ENCODE peak calls at places on chromosomes 2 and 18, in nine cellular contexts. R is esophagus squamous epithelium; Y is uterus; H is vagina; J is pancreas; S is CD8-positive, alpha-beta memory T cell; F is neural progenitor cell; B is effector memory CD4-positive, alpha-beta T cell; M is aorta. U is an unnamed sample.
A peak's percentile ranks its signal among the peaks of the same experiment; 100 is the strongest.

GRCh38 chr2:178066890-178067669 is 5.5 kb downstream of the PDE11A start:
- DNase-seq in R (no peak), Y (no peak), H (no peak), J (no peak), S (no peak), F (no peak), B (no peak), M (no peak), U (peak; percentile 21)

GRCh38 chr2:139031722-139032121 is 251.5 kb upstream of the NXPH2 start:
- DNase-seq in R (no peak), Y (no peak), H (no peak), J (no peak), S (no peak), F (peak; percentile 19), B (no peak), M (no peak), U (peak; percentile 55)

GRCh38 chr18:21363411-21363810 is 121.4 kb downstream of the GREB1L start:
- DNase-seq in R (no peak), Y (no peak), H (no peak), J (no peak), S (no peak), F (peak; percentile 42), B (no peak), M (no peak), U (no peak)

GRCh38 chr2:173205375-173205774 is 129.7 kb downstream of the MAP3K20 start:
- DNase-seq in R (no peak), Y (peak; percentile 92), H (no peak), J (no peak), S (no peak), F (no peak), B (no peak), M (peak; percentile 85), U (no peak)

GRCh38 chr18:24757134-24757533 is 296.7 kb downstream of the HRH4 start:
- DNase-seq in R (no peak), Y (no peak), H (no peak), J (no peak), S (no peak), F (no peak), B (no peak), M (no peak), U (no peak)

GRCh38 chr2:28643324-28643723 is 108.3 kb upstream of the PPP1CB start:
- DNase-seq in R (no peak), Y (peak; percentile 60), H (no peak), J (peak; percentile 36), S (no peak), F (no peak), B (no peak), M (peak; percentile 67), U (no peak)

GRCh38 chr2:150234787-150235512 is 252.5 kb downstream of the RND3 start:
- DNase-seq in R (no peak), Y (no peak), H (no peak), J (no peak), S (no peak), F (no peak), B (no peak), M (no peak), U (no peak)

GRCh38 chr2:224101820-224102630 is 62.9 kb upstream of the SERPINE2 start:
- DNase-seq in R (no peak), Y (peak; percentile 28), H (no peak), J (no peak), S (no peak), F (no peak), B (no peak), M (no peak), U (no peak)

GRCh38 chr18:49098386-49098785 is 147.6 kb upstream of the SMAD7 start:
- DNase-seq in R (no peak), Y (no peak), H (no peak), J (no peak), S (no peak), F (peak; percentile 32), B (no peak), M (no peak), U (no peak)

GRCh38 chr2:71101656-71102055 is 28.4 kb downstream of the MCEE start:
- DNase-seq in R (no peak), Y (no peak), H (no peak), J (no peak), S (no peak), F (no peak), B (no peak), M (no peak), U (no peak)

GRCh38 chr2:232573042-232573441 is 22.6 kb downstream of the EIF4E2 start:
- DNase-seq in R (no peak), Y (no peak), H (no peak), J (no peak), S (no peak), F (no peak), B (no peak), M (no peak), U (no peak)

GRCh38 chr2:181674466-181674865 is 5.9 kb downstream of the NEUROD1 start:
- DNase-seq in R (no peak), Y (no peak), H (no peak), J (no peak), S (no peak), F (no peak), B (no peak), M (no peak), U (no peak)

GRCh38 chr2:105746177-105747080 is 1.7 kb downstream of the NCK2 start:
- DNase-seq in R (no peak), Y (peak; percentile 39), H (no peak), J (peak; percentile 69), S (peak; percentile 76), F (peak; percentile 76), B (peak; percentile 75), M (peak; percentile 83), U (peak; percentile 20)

GRCh38 chr2:72367530-72368225 is 220.0 kb upstream of the CYP26B1 start:
- DNase-seq in R (peak; percentile 9), Y (no peak), H (no peak), J (peak; percentile 5), S (no peak), F (peak; percentile 50), B (no peak), M (peak; percentile 71), U (peak; percentile 43)

GRCh38 chr2:238239552-238239871 is 326 bp downstream of the HES6 start:
- DNase-seq in R (no peak), Y (no peak), H (no peak), J (no peak), S (peak; percentile 41), F (peak; percentile 71), B (peak; percentile 30), M (no peak), U (peak; percentile 47)

GRCh38 chr2:6314218-6314855 is 551.4 kb downstream of the CMPK2 start:
- DNase-seq in R (no peak), Y (no peak), H (no peak), J (no peak), S (no peak), F (no peak), B (no peak), M (no peak), U (no peak)

GRCh38 chr2:84879595-84880394 is 1.1 kb downstream of the TRABD2A start:
- DNase-seq in R (no peak), Y (no peak), H (no peak), J (no peak), S (no peak), F (peak; percentile 68), B (no peak), M (peak; percentile 78), U (no peak)
- H3K27ac ChIP-seq in R (no peak overlapping the region), Y (no peak overlapping the region), H (no peak overlapping the region), J (no peak overlapping the region), S (peak overlapping the region; percentile 29), F (no peak overlapping the region), B (peak overlapping the region; percentile 75), M (no peak overlapping the region), U (no peak overlapping the region)

GRCh38 chr2:9150906-9151305 is 55.7 kb upstream of the ASAP2 start:
- DNase-seq in R (no peak), Y (no peak), H (no peak), J (no peak), S (no peak), F (no peak), B (no peak), M (no peak), U (no peak)

GRCh38 chr2:9153589-9153988 is 53.0 kb upstream of the ASAP2 start:
- DNase-seq in R (no peak), Y (no peak), H (no peak), J (no peak), S (no peak), F (no peak), B (no peak), M (no peak), U (no peak)

GRCh38 chr2:9150568-9150900 is 56.1 kb upstream of the ASAP2 start:
- DNase-seq in R (no peak), Y (no peak), H (no peak), J (no peak), S (no peak), F (no peak), B (no peak), M (no peak), U (no peak)

GRCh38 chr2:9154061-9154460 is 52.6 kb upstream of the ASAP2 start:
- DNase-seq in R (no peak), Y (no peak), H (no peak), J (no peak), S (no peak), F (no peak), B (no peak), M (no peak), U (no peak)

GRCh38 chr2:9152975-9153402 is 53.6 kb upstream of the ASAP2 start:
- DNase-seq in R (no peak), Y (no peak), H (no peak), J (no peak), S (no peak), F (no peak), B (no peak), M (no peak), U (peak; percentile 42)
- H3K4me3 ChIP-seq in R (no peak overlapping the region), Y (no peak overlapping the region), H (no peak overlapping the region), J (no peak overlapping the region), S (no peak overlapping the region), F (no peak overlapping the region), B (no peak overlapping the region), M (no peak overlapping the region), U (no peak overlapping the region)

GRCh38 chr18:2536063-2536462 is 35.2 kb downstream of the METTL4 start:
- DNase-seq in R (no peak), Y (no peak), H (no peak), J (no peak), S (no peak), F (no peak), B (no peak), M (no peak), U (no peak)
- H3K27ac ChIP-seq in R (no peak overlapping the region), Y (no peak overlapping the region), H (peak overlapping the region; percentile 75), J (no peak overlapping the region), S (no peak overlapping the region), F (no peak overlapping the region), B (no peak overlapping the region), M (no peak overlapping the region), U (no peak overlapping the region)

DNA sequence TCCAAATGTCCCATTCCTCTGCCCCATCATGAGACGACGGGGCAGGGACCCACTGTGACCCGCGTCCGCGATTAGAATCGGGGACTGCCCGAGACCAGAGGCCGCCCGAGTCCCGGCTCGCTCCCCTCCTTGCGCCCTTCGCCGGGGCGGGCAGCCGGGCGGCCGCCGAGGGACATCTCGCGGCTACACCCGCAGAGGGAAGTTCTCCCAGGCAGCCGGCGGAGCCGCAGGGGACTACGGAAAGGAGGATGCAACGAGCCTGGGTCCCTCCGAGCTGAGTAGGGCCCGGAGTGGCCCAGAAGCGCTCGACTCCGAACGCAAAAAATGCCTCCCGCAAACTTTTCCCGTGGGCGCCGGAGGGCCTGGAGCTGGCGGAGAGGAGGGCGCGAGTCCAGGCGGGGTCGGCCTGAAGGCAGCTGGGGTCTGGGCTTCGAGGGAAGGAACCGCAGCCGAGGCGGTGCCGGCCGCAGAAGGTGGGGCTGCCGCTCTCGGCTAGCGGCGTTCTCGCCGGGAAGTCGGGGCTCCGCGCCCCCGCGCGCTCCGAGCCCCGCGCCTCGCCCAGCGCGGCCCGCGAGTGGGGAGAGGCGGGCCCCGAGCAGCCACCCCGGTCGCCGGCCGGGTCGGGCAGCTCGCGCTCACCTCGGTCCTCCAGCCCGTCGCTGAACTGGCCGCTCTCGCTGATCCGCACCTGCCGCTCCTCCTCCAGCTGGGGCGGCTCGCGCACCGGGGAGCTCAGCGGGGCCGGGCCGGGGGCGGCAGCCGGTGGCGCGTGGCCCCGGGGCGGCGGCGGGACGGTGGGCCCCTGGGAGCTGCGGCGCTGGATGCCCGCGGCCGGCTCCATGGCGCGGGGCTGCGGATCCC is 475 bp downstream of the TMEM163 start:
- DNase-seq in R (no peak), Y (no peak), H (no peak), J (peak; percentile 27), S (no peak), F (peak; percentile 70), B (no peak), M (no peak), U (peak; percentile 16)
- H3K4me3 ChIP-seq in R (peak overlapping the region; percentile 24), Y (no peak overlapping the region), H (peak overlapping the region; percentile 19), J (peak overlapping the region; percentile 67), S (peak overlapping the region; percentile 14), F (peak overlapping the region; percentile 79), B (peak overlapping the region; percentile 41), M (peak overlapping the region; percentile 36), U (peak overlapping the region; percentile 11)

U was measured in WERI-Rb-1.